ENCODE peak calls at places on chromosome 17, in ten cellular contexts. U is cardiac muscle cell, Q is heart right ventricle, X is GM12878, Y is neural progenitor cell, O is fibroblast of lung, J is stomach, B is lung, E is spleen, M is mucosa of descending colon. F is an unnamed sample.

GRCh38 chr17:78473951-78474630 is 95.6 kb downstream of the PGS1 start:
- DNase-seq in U (no peak), Q (no peak), X (no peak), Y (no peak), O (no peak), J (no peak), B (no peak), E (no peak), M (no peak), F (no peak)

GRCh38 chr17:44995602-44996001 is 27.5 kb upstream of the C1QL1 start:
- DNase-seq in U (no peak), Q (peak; percentile 38), X (no peak), Y (no peak), O (no peak), J (no peak), B (no peak), E (no peak), M (no peak), F (no peak)

GRCh38 chr17:44004077-44004760 is at the start of gene NAGS:
- DNase-seq in U (no peak), Q (no peak), X (no peak), Y (peak; percentile 63), O (peak; percentile 49), J (no peak), B (peak; percentile 65), E (peak; percentile 78), M (peak; percentile 63), F (peak; percentile 71)

GRCh38 chr17:3471599-3471998 is at the start of gene SPATA22:
- DNase-seq in U (no peak), Q (no peak), X (no peak), Y (no peak), O (no peak), J (no peak), B (no peak), E (no peak), M (no peak), F (no peak)

GRCh38 chr17:17314501-17315071 is 11.4 kb downstream of the NT5M start:
- DNase-seq in U (no peak), Q (no peak), X (no peak), Y (no peak), O (no peak), J (peak; percentile 8), B (no peak), E (peak; percentile 32), M (no peak), F (no peak)

GRCh38 chr17:48636177-48637018 is 10.2 kb upstream of the HOXB9 start:
- DNase-seq in U (peak; percentile 66), Q (no peak), X (no peak), Y (peak; percentile 97), O (peak; percentile 59), J (peak; percentile 48), B (peak; percentile 41), E (peak; percentile 84), M (peak; percentile 94), F (peak; percentile 67)

GRCh38 chr17:72465191-72466024 is 344.6 kb downstream of the SOX9 start:
- DNase-seq in U (peak; percentile 64), Q (no peak), X (peak; percentile 93), Y (no peak), O (peak; percentile 88), J (peak; percentile 62), B (no peak), E (peak; percentile 55), M (peak; percentile 73), F (peak; percentile 77)

GRCh38 chr17:62859146-62859545 is 51.0 kb upstream of the MARCHF10 start:
- DNase-seq in U (peak; percentile 90), Q (no peak), X (no peak), Y (no peak), O (peak; percentile 83), J (no peak), B (no peak), E (no peak), M (no peak), F (peak; percentile 84)

GRCh38 chr17:59485018-59485417 is 80.4 kb upstream of the DHX40 start:
- DNase-seq in U (no peak), Q (no peak), X (no peak), Y (no peak), O (no peak), J (no peak), B (no peak), E (no peak), M (no peak), F (no peak)

GRCh38 chr17:31389673-31390381 is 1.6 kb upstream of the RAB11FIP4 start:
- DNase-seq in U (no peak), Q (no peak), X (no peak), Y (no peak), O (no peak), J (peak; percentile 21), B (no peak), E (no peak), M (no peak), F (no peak)

GRCh38 chr17:3603119-3603869 is 5.9 kb downstream of the TRPV1 start:
- DNase-seq in U (peak; percentile 51), Q (no peak), X (no peak), Y (no peak), O (peak; percentile 45), J (no peak), B (no peak), E (no peak), M (no peak), F (peak; percentile 87)

DNA sequence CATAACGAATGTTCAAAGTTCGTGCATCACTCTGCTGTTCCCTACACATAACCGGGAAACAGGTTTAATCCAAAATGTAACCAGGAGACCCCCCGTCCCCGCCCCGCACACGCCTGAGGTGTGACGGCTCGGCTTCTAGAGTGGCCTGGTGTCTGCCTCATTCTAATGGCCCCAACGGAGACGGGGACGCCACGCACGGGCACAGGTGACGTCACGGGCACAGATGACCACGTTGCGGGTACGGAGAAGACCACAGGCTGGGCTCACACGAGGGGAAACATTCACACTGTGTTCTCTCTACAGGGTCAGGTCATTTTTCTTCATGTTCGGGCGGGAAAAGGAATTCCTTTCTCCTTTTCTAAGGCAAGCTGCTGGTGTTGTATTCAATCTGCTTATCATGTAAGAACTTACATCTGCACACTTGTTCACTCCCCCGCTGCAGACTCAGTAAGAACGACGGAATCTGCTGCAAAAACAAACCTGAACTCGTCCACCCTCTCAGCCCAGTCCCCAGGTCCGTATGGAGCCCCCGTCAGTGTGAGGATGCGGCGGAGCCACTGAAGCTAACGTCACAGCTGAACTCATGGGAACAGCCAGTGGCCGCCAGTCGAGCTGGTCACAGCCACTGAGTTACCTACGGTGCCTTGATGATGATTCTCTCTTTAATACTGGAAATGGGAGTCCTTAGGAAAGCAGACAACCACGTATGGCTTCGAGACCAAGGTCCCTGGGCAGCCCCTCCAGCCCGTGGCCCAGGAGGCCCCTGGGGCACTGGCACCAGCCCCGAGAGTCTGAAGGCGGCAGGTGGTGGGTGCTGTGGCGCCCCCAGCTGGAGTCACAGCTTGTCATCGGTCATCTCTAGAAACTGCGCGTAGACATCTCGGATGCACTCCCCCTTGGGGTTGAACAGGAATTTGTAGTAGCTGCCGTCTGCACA is 32.9 kb downstream of the WDR45B start:
- DNase-seq in U (no peak), Q (no peak), X (no peak), Y (peak; percentile 39), O (no peak), J (no peak), B (no peak), E (peak; percentile 58), M (no peak), F (no peak)
- TF ChIP-seq CTCF in U (no peak), Q (no peak), X (no peak), Y (peak; percentile 46), O (no peak), J (no peak), B (no peak), E (no peak), M (no peak), F (no peak)

DNA sequence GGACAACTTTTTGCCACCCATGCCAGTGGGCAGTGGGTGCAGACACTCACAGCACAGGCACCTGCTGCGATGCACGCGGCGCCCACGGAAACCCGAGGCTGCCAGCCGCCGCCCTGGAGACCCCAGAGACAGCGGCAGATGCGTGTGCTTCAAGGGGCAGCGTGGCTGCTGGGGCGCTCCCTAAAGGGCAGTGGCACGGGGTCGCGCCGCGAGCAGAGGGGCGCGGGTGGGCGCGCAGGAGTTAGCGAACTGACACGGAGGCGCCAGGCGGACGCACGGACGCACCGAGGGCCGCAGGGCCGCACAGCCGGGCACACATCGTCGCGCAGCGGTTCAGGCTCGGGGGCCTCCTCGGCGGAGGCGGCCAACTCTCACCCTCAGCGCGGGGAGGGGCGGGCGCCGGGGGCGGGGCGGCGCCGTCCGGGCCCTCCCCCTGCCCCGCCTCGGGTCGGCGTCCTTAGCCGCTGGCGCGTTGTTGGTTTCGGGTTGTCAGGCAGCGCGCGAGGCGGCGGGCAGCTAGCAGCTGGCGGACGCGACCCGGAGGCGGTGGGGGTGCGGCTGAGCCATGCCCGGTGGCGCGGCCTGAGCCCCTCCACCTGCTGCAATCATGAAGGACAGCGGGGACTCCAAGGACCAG is at the start of gene KIF19:
- DNase-seq in U (peak; percentile 22), Q (peak; percentile 33), X (no peak), Y (peak; percentile 85), O (no peak), J (peak; percentile 55), B (peak; percentile 31), E (peak; percentile 86), M (peak; percentile 69), F (no peak)
- H3K4me3 ChIP-seq in U (peak within 1 kb of the TSS; percentile 25), Q (peak within 1 kb of the TSS; percentile 51), X (no peak within 1 kb of the TSS), Y (peak within 1 kb of the TSS; percentile 60), O (no peak within 1 kb of the TSS), J (peak within 1 kb of the TSS; percentile 40), B (no peak within 1 kb of the TSS), E (peak within 1 kb of the TSS; percentile 40), M (no peak within 1 kb of the TSS), F (no peak within 1 kb of the TSS)

GRCh38 chr17:79849953-79850352 is 10.7 kb upstream of the CBX4 start:
- DNase-seq in U (no peak), Q (no peak), X (no peak), Y (peak; percentile 84), O (no peak), J (no peak), B (no peak), E (no peak), M (no peak), F (no peak)
- TF ChIP-seq CTCF in U (no peak), Q (no peak), X (no peak), Y (no peak), O (no peak), J (no peak), B (no peak), E (no peak), M (no peak), F (no peak)

GRCh38 chr17:57486416-57486815 is 230.1 kb downstream of the MSI2 start:
- DNase-seq in U (no peak), Q (no peak), X (no peak), Y (no peak), O (no peak), J (no peak), B (no peak), E (no peak), M (no peak), F (no peak)

GRCh38 chr17:57485916-57486315 is 229.6 kb downstream of the MSI2 start:
- DNase-seq in U (no peak), Q (no peak), X (no peak), Y (no peak), O (no peak), J (no peak), B (no peak), E (no peak), M (no peak), F (no peak)

GRCh38 chr17:57484081-57484666 is 227.9 kb downstream of the MSI2 start:
- DNase-seq in U (no peak), Q (no peak), X (no peak), Y (no peak), O (no peak), J (no peak), B (no peak), E (no peak), M (no peak), F (peak; percentile 27)

GRCh38 chr17:57484826-57485565 is 228.7 kb downstream of the MSI2 start:
- DNase-seq in U (no peak), Q (no peak), X (no peak), Y (no peak), O (no peak), J (no peak), B (no peak), E (no peak), M (no peak), F (no peak)

GRCh38 chr17:57485566-57485865 is 229.2 kb downstream of the MSI2 start:
- DNase-seq in U (no peak), Q (no peak), X (no peak), Y (no peak), O (no peak), J (no peak), B (no peak), E (no peak), M (no peak), F (no peak)
- H3K4me3 ChIP-seq in U (no peak overlapping the region), Q (no peak overlapping the region), X (no peak overlapping the region), Y (no peak overlapping the region), O (no peak overlapping the region), J (no peak overlapping the region), B (no peak overlapping the region), E (no peak overlapping the region), M (no peak overlapping the region), F (no peak overlapping the region)

F was measured in fibroblast of mammary gland.